ENCODE peak calls at places on chromosomes 7 and 10, in six cellular contexts. V, A, H, S, J and L are unnamed samples. For H3K4me1, the result is how much of the 10 kb centered on the place peaks cover.

GRCh38 chr7:32070406-32071360 is at the start of gene PDE1C:
- DNase-seq in A (peak), V (peak), J (peak), H (no peak), S (no peak), L (no peak)

GRCh38 chr7:129785457-129786178 is 167.1 kb downstream of the UBE2H start:
- DNase-seq in V (no peak), A (peak), J (no peak), S (no peak), H (no peak), L (peak)

GRCh38 chr10:36163827-36164226 is 521.7 kb upstream of the FZD8 start:
- DNase-seq in S (no peak), H (no peak), A (peak), J (no peak), V (no peak), L (no peak)

GRCh38 chr7:143002106-143002505 is 24.8 kb downstream of the OR9A2 start:
- DNase-seq in V (no peak), A (peak), J (no peak), S (no peak), H (no peak), L (no peak)

GRCh38 chr7:44152971-44153947 is 12.1 kb upstream of the MYL7 start:
- DNase-seq in H (no peak), S (no peak), J (no peak), V (no peak), A (no peak), L (no peak)

GRCh38 chr7:149838992-149839408 is 825 bp downstream of the ZNF862 start:
- DNase-seq in H (no peak), J (no peak), A (peak), V (peak), S (no peak), L (no peak)

GRCh38 chr7:151871189-151871735 is 5.7 kb downstream of the PRKAG2 start:
- DNase-seq in A (no peak), S (no peak), J (no peak), V (no peak), H (no peak), L (no peak)

GRCh38 chr7:68122806-68123205 is 1126.2 kb downstream of the TYW1 start:
- DNase-seq in S (no peak), H (no peak), J (no peak), V (no peak), A (no peak), L (no peak)

GRCh38 chr10:130111848-130112180 is 1.2 kb upstream of the C10orf143 start:
- DNase-seq in H (no peak), J (no peak), A (no peak), V (no peak), S (no peak), L (no peak)

GRCh38 chr10:132146941-132147915 is 39.5 kb upstream of the DPYSL4 start:
- DNase-seq in A (no peak), V (no peak), J (peak), H (no peak), S (no peak), L (no peak)

GRCh38 chr7:50229964-50230363 is 74.6 kb upstream of the IKZF1 start:
- DNase-seq in A (no peak), H (no peak), S (no peak), V (peak), J (no peak), L (no peak)

GRCh38 chr7:153193144-153193595 is 433.6 kb downstream of the ACTR3B start:
- DNase-seq in S (no peak), V (no peak), H (no peak), A (peak), J (no peak), L (no peak)

GRCh38 chr7:135773451-135773850 is 24.8 kb upstream of the FAM180A start:
- DNase-seq in V (peak), S (no peak), A (no peak), J (no peak), H (peak), L (no peak)

GRCh38 chr7:128102490-128103291 is 71.5 kb upstream of the LRRC4 start:
- DNase-seq in S (no peak), A (no peak), J (no peak), H (no peak), V (no peak), L (no peak)

GRCh38 chr7:111004297-111004901 is 86.5 kb upstream of the LRRN3 start:
- DNase-seq in H (no peak), A (no peak), S (no peak), J (no peak), V (no peak), L (no peak)

GRCh38 chr10:60604356-60604755 is 173.9 kb upstream of the CDK1 start:
- DNase-seq in J (no peak), V (no peak), H (no peak), A (peak), S (no peak), L (no peak)

GRCh38 chr7:106376026-106376799 is 91.4 kb upstream of the NAMPT start:
- DNase-seq in H (no peak), V (no peak), S (no peak), A (no peak), J (no peak), L (no peak)

GRCh38 chr10:72069751-72070501 is 18.4 kb downstream of the SPOCK2 start:
- DNase-seq in S (no peak), A (peak), V (no peak), H (no peak), J (no peak), L (no peak)

GRCh38 chr7:130488376-130489139 is 3.3 kb upstream of the MEST start:
- DNase-seq in S (no peak), J (no peak), A (no peak), H (no peak), V (no peak), L (no peak)

GRCh38 chr7:93148135-93148534 is at the start of gene SAMD9L:
- DNase-seq in J (no peak), V (peak), A (peak), H (peak), S (no peak), L (peak)

GRCh38 chr7:107180378-107180777 is 11.6 kb downstream of the HBP1 start:
- DNase-seq in J (no peak), A (peak), H (peak), V (peak), S (no peak), L (peak)

GRCh38 chr7:1331026-1331425 is 98.4 kb downstream of the UNCX start:
- DNase-seq in J (peak), H (no peak), A (no peak), V (no peak), S (no peak), L (no peak)

GRCh38 chr10:122692744-122693143 is 6.9 kb downstream of the C10orf120 start:
- DNase-seq in A (no peak), S (no peak), V (no peak), H (no peak), J (no peak), L (no peak)

DNA sequence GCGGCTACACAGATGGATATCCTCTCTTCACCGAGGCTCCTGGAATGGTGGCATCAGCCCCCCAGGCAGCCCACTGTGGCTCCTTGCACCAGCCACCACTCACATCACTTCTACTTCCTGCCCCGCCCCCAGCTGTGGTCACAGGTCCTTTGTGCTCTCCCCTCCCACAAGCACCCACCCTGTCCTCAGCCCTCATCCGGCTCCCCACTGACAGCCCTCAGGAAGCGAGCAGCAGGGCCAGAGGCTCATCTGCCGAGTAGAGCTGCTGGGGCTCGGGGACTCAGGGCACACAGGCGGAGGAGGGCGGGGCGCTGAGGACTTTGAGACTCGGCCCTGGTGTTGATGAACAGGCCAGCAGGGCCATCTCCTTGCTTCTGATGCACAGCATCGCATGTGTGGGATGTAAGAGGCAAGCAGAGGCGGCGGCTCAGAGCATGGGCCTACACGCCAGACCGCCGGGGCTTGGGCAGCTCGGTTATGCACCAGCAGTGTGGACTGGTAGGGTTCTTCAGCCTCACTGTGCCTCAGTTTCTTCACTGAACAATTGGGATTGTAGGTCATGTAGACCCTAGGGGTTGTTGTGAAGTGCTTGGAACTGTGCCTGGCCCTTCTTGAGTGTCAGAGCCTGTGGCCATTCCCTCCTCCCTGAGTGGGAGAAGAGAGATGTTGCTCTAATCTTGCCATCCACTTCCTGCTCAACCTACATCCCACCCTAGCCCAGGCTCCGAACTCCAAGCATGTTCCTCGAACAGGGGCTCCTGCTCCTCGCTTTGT is at the start of gene PRF1:
- DNase-seq in S (no peak), V (no peak), A (no peak), J (no peak), H (peak), L (peak)
- H3K4me1 ChIP-seq in S (under half), V (under half), A (under half), J (under half), H (under half), L (under half)

GRCh38 chr10:124558901-124559321 is 97.3 kb downstream of the LHPP start:
- DNase-seq in V (peak), A (peak), H (no peak), S (no peak), J (peak), L (no peak)
- H3K4me1 ChIP-seq in V (under half), A (under half), H (under half), S (under half), J (under half), L (under half)

GRCh38 chr10:22832198-22832597 is 95.7 kb upstream of the ARMC3 start:
- DNase-seq in S (no peak), V (no peak), J (no peak), H (no peak), A (no peak), L (no peak)

GRCh38 chr10:22832851-22833250 is 95.0 kb upstream of the ARMC3 start:
- DNase-seq in A (no peak), J (no peak), S (no peak), V (no peak), H (no peak), L (no peak)

GRCh38 chr10:22833781-22834180 is 94.1 kb upstream of the ARMC3 start:
- DNase-seq in H (no peak), J (no peak), V (no peak), A (no peak), S (no peak), L (no peak)

GRCh38 chr10:22833353-22833752 is 94.5 kb upstream of the ARMC3 start:
- DNase-seq in A (no peak), H (no peak), S (no peak), J (no peak), V (no peak), L (no peak)

GRCh38 chr10:22834471-22834870 is 93.4 kb upstream of the ARMC3 start:
- DNase-seq in H (no peak), V (no peak), S (no peak), A (no peak), J (no peak), L (no peak)
- H3K4me1 ChIP-seq in H (under half), V (under half), S (under half), A (under half), J (under half), L (under half)

GRCh38 chr10:87094373-87095240 is at the start of the genes GLUD1 and SHLD2:
- DNase-seq in H (peak), S (peak), J (peak), V (peak), A (peak), L (peak)
- H3K4me1 ChIP-seq in H (under half), S (under half), J (under half), V (under half), A (under half), L (half or more)

GRCh38 chr10:79098596-79099015 is 29.8 kb downstream of the ZMIZ1 start:
- DNase-seq in A (peak), J (no peak), H (no peak), V (peak), S (no peak), L (no peak)

GRCh38 chr10:79098061-79098460 is 29.3 kb downstream of the ZMIZ1 start:
- DNase-seq in H (no peak), J (no peak), V (no peak), S (no peak), A (no peak), L (no peak)

GRCh38 chr10:79100761-79101160 is 32.0 kb downstream of the ZMIZ1 start:
- DNase-seq in J (no peak), H (no peak), S (no peak), A (no peak), V (no peak), L (no peak)

GRCh38 chr10:79101560-79101971 is 32.8 kb downstream of the ZMIZ1 start:
- DNase-seq in V (no peak), J (no peak), A (no peak), H (no peak), S (no peak), L (no peak)

GRCh38 chr10:79099898-79100448 is 31.2 kb downstream of the ZMIZ1 start:
- DNase-seq in J (no peak), V (no peak), A (no peak), H (no peak), S (no peak), L (no peak)
- H3K4me1 ChIP-seq in J (half or more), V (half or more), A (half or more), H (under half), S (half or more), L (under half)

GRCh38 chr10:128537888-128538287 is 411.7 kb upstream of the MKI67 start:
- DNase-seq in H (no peak), S (no peak), V (no peak), A (no peak), J (no peak), L (no peak)
- H3K4me1 ChIP-seq in H (under half), S (under half), V (under half), A (under half), J (under half), L (under half)

GRCh38 chr10:12135631-12136030 is 6.2 kb downstream of the SEC61A2 start:
- DNase-seq in H (no peak), A (no peak), J (no peak), S (no peak), V (peak), L (no peak)
- H3K4me1 ChIP-seq in H (under half), A (under half), J (under half), S (under half), V (under half), L (under half)

GRCh38 chr10:79433324-79434222 is 11.9 kb downstream of the ZCCHC24 start:
- DNase-seq in S (no peak), H (no peak), A (no peak), V (no peak), J (no peak), L (no peak)
- H3K4me1 ChIP-seq in S (half or more), H (under half), A (half or more), V (half or more), J (half or more), L (under half)

GRCh38 chr7:2523461-2523905 is 3.9 kb downstream of the LFNG start:
- DNase-seq in H (peak), V (no peak), S (no peak), A (no peak), J (no peak), L (peak)
- H3K4me1 ChIP-seq in H (under half), V (under half), S (half or more), A (under half), J (under half), L (half or more)